ENCODE peak calls at places on chromosome 3, in six cellular contexts. N, G, Z, D, B and O are unnamed samples.

GRCh38 chr3:32292085-32292796 is 53.8 kb downstream of the CMTM8 start:
- DNase-seq in D (no peak), Z (no peak), G (no peak), B (no peak), N (peak; percentile 24), O (no peak)

GRCh38 chr3:14849831-14850230 is 31.1 kb downstream of the FGD5 start:
- DNase-seq in D (no peak), Z (no peak), G (no peak), N (no peak), B (no peak), O (peak; percentile 66)

GRCh38 chr3:172273378-172273777 is 174.9 kb downstream of the GHSR start:
- DNase-seq in N (no peak), G (no peak), D (no peak), Z (no peak), B (no peak), O (no peak)

GRCh38 chr3:128383316-128384235 is 83.1 kb downstream of the DNAJB8 start:
- DNase-seq in N (peak; percentile 85), D (peak; percentile 80), B (peak; percentile 81), G (peak; percentile 59), Z (peak; percentile 43), O (peak; percentile 92)

GRCh38 chr3:53158700-53159414 is 2.2 kb upstream of the PRKCD start:
- DNase-seq in D (no peak), N (no peak), G (no peak), Z (no peak), B (no peak), O (no peak)

GRCh38 chr3:130601662-130602061 is 84.7 kb downstream of the COL6A6 start:
- DNase-seq in D (no peak), Z (peak; percentile 45), N (no peak), B (no peak), G (no peak), O (no peak)

GRCh38 chr3:174436367-174436766 is 422.8 kb upstream of the NAALADL2 start:
- DNase-seq in G (no peak), D (no peak), Z (peak; percentile 19), B (no peak), N (no peak), O (no peak)

GRCh38 chr3:51953445-51953844 is 1.7 kb upstream of the GPR62 start:
- DNase-seq in D (no peak), Z (peak; percentile 68), G (no peak), N (no peak), B (no peak), O (no peak)

GRCh38 chr3:52313774-52314188 is 2.3 kb upstream of the DNAH1 start:
- DNase-seq in Z (peak; percentile 22), B (peak; percentile 53), D (peak; percentile 58), G (peak; percentile 44), N (no peak), O (no peak)

GRCh38 chr3:49813497-49814174 is at the start of gene UBA7:
- DNase-seq in B (peak; percentile 63), N (peak; percentile 55), G (peak; percentile 48), Z (peak; percentile 87), D (peak; percentile 71), O (peak; percentile 78)

GRCh38 chr3:152056987-152057386 is 183.5 kb downstream of the SUCNR1 start:
- DNase-seq in D (no peak), Z (no peak), B (no peak), N (no peak), G (no peak), O (no peak)

GRCh38 chr3:1962531-1963090 is 136.1 kb upstream of the CNTN4 start:
- DNase-seq in N (no peak), Z (no peak), B (no peak), D (no peak), G (no peak), O (no peak)

GRCh38 chr3:1955170-1955569 is 143.5 kb upstream of the CNTN4 start:
- DNase-seq in B (no peak), D (no peak), Z (no peak), G (no peak), N (no peak), O (no peak)

GRCh38 chr3:1955750-1956149 is 142.9 kb upstream of the CNTN4 start:
- DNase-seq in B (no peak), N (no peak), D (no peak), Z (no peak), G (no peak), O (no peak)

GRCh38 chr3:1963896-1964295 is 134.8 kb upstream of the CNTN4 start:
- DNase-seq in B (no peak), Z (no peak), D (no peak), G (no peak), N (no peak), O (no peak)

GRCh38 chr3:1960506-1960905 is 138.2 kb upstream of the CNTN4 start:
- DNase-seq in N (no peak), G (no peak), B (no peak), D (no peak), Z (no peak), O (no peak)
- H3K9me3 ChIP-seq in N (no peaks in the 10 kb centered on the region), G (no peaks in the 10 kb centered on the region), B (no peaks in the 10 kb centered on the region), D (no peaks in the 10 kb centered on the region), Z (no peaks in the 10 kb centered on the region), O (no peaks in the 10 kb centered on the region)

GRCh38 chr3:186209810-186210752 is 101.2 kb upstream of the ETV5 start:
- DNase-seq in Z (peak; percentile 89), G (peak; percentile 34), B (peak; percentile 32), D (no peak), N (peak; percentile 68), O (peak; percentile 77)
- H3K4me3 ChIP-seq in Z (no peak overlapping the region), G (no peak overlapping the region), B (no peak overlapping the region), D (no peak overlapping the region), N (no peak overlapping the region), O (no peak overlapping the region)

DNA sequence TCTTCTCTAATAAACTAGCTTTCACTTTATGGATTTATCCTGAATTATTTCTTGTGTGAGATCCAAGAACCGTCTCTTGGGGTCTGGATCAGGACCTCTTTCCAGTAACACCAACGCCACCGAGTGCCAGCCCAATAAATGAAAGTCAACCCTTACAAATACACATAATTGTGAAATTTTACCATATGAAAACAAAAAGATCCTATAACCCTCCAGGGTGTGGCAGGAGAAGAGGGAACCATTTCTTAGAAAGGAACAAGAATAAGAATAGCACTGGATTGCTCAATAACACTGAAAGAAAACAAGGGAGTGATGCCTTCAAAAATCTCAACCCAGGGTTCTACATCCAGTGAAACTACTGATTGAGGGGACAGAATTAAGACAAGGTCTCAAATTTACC is 51.6 kb upstream of the ACKR4 start:
- DNase-seq in N (no peak), D (no peak), G (peak; percentile 56), B (no peak), Z (peak; percentile 23), O (no peak)
- H3K36me3 ChIP-seq in N (no peaks in the 10 kb centered on the region), D (peaks cover 6% of the 10 kb centered on the region), G (peaks cover 9% of the 10 kb centered on the region), B (no peaks in the 10 kb centered on the region), Z (peaks cover 4% of the 10 kb centered on the region), O (peaks cover 1% of the 10 kb centered on the region)

GRCh38 chr3:163129287-163129686 is 1632.7 kb downstream of the OTOL1 start:
- DNase-seq in Z (no peak), B (no peak), D (no peak), G (no peak), N (no peak), O (no peak)
- H3K9me3 ChIP-seq in Z (no peaks in the 10 kb centered on the region), B (peaks cover 17% of the 10 kb centered on the region), D (peaks cover 21% of the 10 kb centered on the region), G (no peaks in the 10 kb centered on the region), N (no peaks in the 10 kb centered on the region), O (peaks cover 3% of the 10 kb centered on the region)